ENCODE peak calls at places on chromosome 1, in five cellular contexts. Y is heart right ventricle, T is hypothalamus, U is HS-27A, E is mucosa of gallbladder. Z is an unnamed sample.

GRCh38 chr1:39026947-39027507 is 877 bp downstream of the NDUFS5 start:
- DNase-seq in U (no peak), E (no peak), T (no peak), Y (no peak), Z (no peak)

GRCh38 chr1:239786464-239786863 is 305.2 kb upstream of the FMN2 start:
- DNase-seq in E (no peak), U (no peak), T (no peak), Y (no peak), Z (no peak)

GRCh38 chr1:227776277-227776676 is 39.2 kb upstream of the PRSS38 start:
- DNase-seq in Y (no peak), E (no peak), T (no peak), U (no peak), Z (no peak)

GRCh38 chr1:41742219-41742618 is 176.5 kb downstream of the HIVEP3 start:
- DNase-seq in E (no peak), T (no peak), Y (no peak), U (no peak), Z (no peak)

GRCh38 chr1:1306070-1306660 is 1.6 kb downstream of the ACAP3 start:
- DNase-seq in E (no peak), T (no peak), U (no peak), Y (no peak), Z (no peak)

GRCh38 chr1:64229307-64229706 is 25.9 kb downstream of the UBE2U start:
- DNase-seq in E (no peak), T (no peak), Y (no peak), U (no peak), Z (no peak)

GRCh38 chr1:24664507-24665033 is 21.5 kb downstream of the SRRM1 start:
- DNase-seq in U (no peak), Y (no peak), E (no peak), T (no peak), Z (no peak)

GRCh38 chr1:111961773-111962565 is 27.5 kb downstream of the KCND3 start:
- DNase-seq in E (no peak), Y (peak), T (peak), U (no peak), Z (no peak)

GRCh38 chr1:83055391-83056170 is 943.4 kb downstream of the TTLL7 start:
- DNase-seq in U (no peak), T (no peak), E (no peak), Y (no peak), Z (no peak)

GRCh38 chr1:208006258-208006920 is 95.5 kb upstream of the CD34 start:
- DNase-seq in E (no peak), T (no peak), Y (no peak), U (no peak), Z (no peak)

GRCh38 chr1:36207339-36207738 is 16.9 kb upstream of the THRAP3 start:
- DNase-seq in E (no peak), Y (peak), T (no peak), U (no peak), Z (peak)

GRCh38 chr1:83098791-83099190 is 900.1 kb downstream of the TTLL7 start:
- DNase-seq in Y (no peak), E (no peak), U (no peak), T (no peak), Z (no peak)

GRCh38 chr1:68454534-68454933 is 4.8 kb upstream of the RPE65 start:
- DNase-seq in E (no peak), Y (no peak), T (no peak), U (no peak), Z (no peak)

GRCh38 chr1:84031928-84032327 is 33.0 kb upstream of the TTLL7 start:
- DNase-seq in Y (no peak), U (no peak), T (no peak), E (no peak), Z (no peak)

GRCh38 chr1:51666463-51666862 is 49.6 kb downstream of the OSBPL9 start:
- DNase-seq in Y (no peak), E (no peak), U (no peak), T (no peak), Z (no peak)

GRCh38 chr1:240599299-240599698 is 12.7 kb downstream of the GREM2 start:
- DNase-seq in U (no peak), E (no peak), T (no peak), Y (no peak), Z (no peak)

GRCh38 chr1:4971666-4972065 is 317.3 kb downstream of the AJAP1 start:
- DNase-seq in T (no peak), E (no peak), Y (no peak), U (no peak), Z (no peak)

GRCh38 chr1:160800645-160801408 is 4.9 kb downstream of the LY9 start:
- DNase-seq in Y (no peak), T (no peak), U (no peak), E (no peak), Z (no peak)

GRCh38 chr1:229156819-229157218 is 114.1 kb upstream of the RAB4A start:
- DNase-seq in T (no peak), Y (no peak), U (no peak), E (peak), Z (peak)

GRCh38 chr1:231390071-231390470 is 32.0 kb downstream of the EGLN1 start:
- DNase-seq in E (no peak), U (no peak), T (no peak), Y (no peak), Z (no peak)

GRCh38 chr1:190175320-190175719 is 302.3 kb downstream of the BRINP3 start:
- DNase-seq in T (no peak), Y (no peak), U (no peak), E (no peak), Z (no peak)

GRCh38 chr1:182032251-182032650 is 29.3 kb downstream of the ZNF648 start:
- DNase-seq in U (no peak), E (no peak), Y (no peak), T (no peak), Z (no peak)

Z was measured in transverse colon.